ENCODE peak calls at places on chromosomes 2 and 18, in nine cellular contexts. N, J, V, X, I, O, F, U and Z are unnamed samples.

GRCh38 chr18:59686260-59686659 is 11.0 kb downstream of the CCBE1 start:
- DNase-seq in J (no peak), V (no peak), X (no peak), F (no peak), N (no peak), O (no peak), I (no peak), U (no peak), Z (no peak)

GRCh38 chr18:25181993-25182392 is 170.0 kb downstream of the ZNF521 start:
- DNase-seq in U (no peak), F (no peak), I (no peak), X (no peak), J (no peak), N (no peak), V (no peak), O (no peak), Z (no peak)

GRCh38 chr2:69588945-69589344 is 54.6 kb downstream of the AAK1 start:
- DNase-seq in X (no peak), V (no peak), O (no peak), N (peak), F (no peak), J (no peak), I (no peak), U (no peak), Z (no peak)

GRCh38 chr2:181304011-181304844 is 153.0 kb upstream of the ITGA4 start:
- DNase-seq in N (no peak), X (no peak), V (no peak), F (no peak), O (no peak), I (no peak), J (no peak), U (no peak), Z (peak)

GRCh38 chr18:555705-556402 is 24.3 kb upstream of the CETN1 start:
- DNase-seq in V (no peak), N (no peak), X (no peak), J (no peak), F (no peak), I (no peak), O (no peak), U (no peak), Z (no peak)

GRCh38 chr2:24926220-24926601 is 6.2 kb upstream of the ADCY3 start:
- DNase-seq in I (no peak), U (no peak), V (no peak), O (no peak), J (no peak), F (no peak), N (no peak), X (no peak), Z (no peak)

GRCh38 chr2:224838335-224838734 is 122.2 kb upstream of the CCDC195 start:
- DNase-seq in V (no peak), O (no peak), F (no peak), X (no peak), U (no peak), J (no peak), N (no peak), I (no peak), Z (no peak)

GRCh38 chr2:239729681-239730566 is 295.2 kb downstream of the NDUFA10 start:
- DNase-seq in I (no peak), U (no peak), V (no peak), N (no peak), X (no peak), F (no peak), O (no peak), J (no peak), Z (no peak)

GRCh38 chr18:2406544-2406943 is 164.8 kb downstream of the METTL4 start:
- DNase-seq in J (no peak), F (no peak), O (no peak), X (no peak), U (no peak), N (no peak), I (no peak), V (no peak), Z (no peak)

GRCh38 chr2:41414486-41415230 is 633.2 kb upstream of the PKDCC start:
- DNase-seq in I (peak), X (no peak), V (peak), J (peak), F (no peak), N (peak), U (peak), O (peak), Z (peak)

GRCh38 chr2:66691199-66691975 is 256.5 kb downstream of the MEIS1 start:
- DNase-seq in X (no peak), J (no peak), I (no peak), V (peak), N (no peak), F (no peak), U (no peak), O (no peak), Z (no peak)

GRCh38 chr18:68916734-68917133 is 118.9 kb downstream of the CCDC102B start:
- DNase-seq in F (peak), X (peak), I (no peak), J (no peak), O (no peak), V (no peak), U (no peak), N (peak), Z (no peak)

GRCh38 chr2:46283693-46284092 is 13.5 kb upstream of the EPAS1 start:
- DNase-seq in N (no peak), V (no peak), X (no peak), J (no peak), U (no peak), I (no peak), F (no peak), O (no peak), Z (no peak)

GRCh38 chr2:46284260-46284659 is 12.9 kb upstream of the EPAS1 start:
- DNase-seq in U (no peak), X (no peak), F (no peak), V (no peak), J (no peak), I (no peak), O (no peak), N (no peak), Z (no peak)

GRCh38 chr2:46281939-46282338 is 15.3 kb upstream of the EPAS1 start:
- DNase-seq in N (no peak), O (no peak), U (no peak), V (no peak), I (no peak), F (no peak), J (no peak), X (no peak), Z (no peak)

GRCh38 chr2:46286715-46287114 is 10.5 kb upstream of the EPAS1 start:
- DNase-seq in J (no peak), V (no peak), F (no peak), N (no peak), U (no peak), O (no peak), X (no peak), I (no peak), Z (no peak)

GRCh38 chr2:46284812-46285211 is 12.4 kb upstream of the EPAS1 start:
- DNase-seq in N (no peak), X (no peak), O (no peak), F (no peak), J (no peak), I (no peak), U (no peak), V (no peak), Z (no peak)
- TF ChIP-seq REST in N (no peak), X (no peak), O (no peak), F (no peak), J (no peak), I (no peak), U (no peak), V (no peak), Z (no peak)

GRCh38 chr18:10973579-10974260 is 175.6 kb downstream of the PIEZO2 start:
- DNase-seq in U (no peak), O (no peak), N (no peak), I (no peak), V (no peak), F (peak), X (no peak), J (peak), Z (no peak)
- TF ChIP-seq REST in U (no peak), O (no peak), N (no peak), I (no peak), V (no peak), F (no peak), X (no peak), J (no peak), Z (no peak)

GRCh38 chr18:8702668-8703067 is 2.7 kb upstream of the MTCL1 start:
- DNase-seq in X (no peak), U (no peak), V (no peak), F (no peak), I (no peak), N (no peak), O (no peak), J (no peak), Z (no peak)

GRCh38 chr18:8699948-8700347 is 5.4 kb upstream of the MTCL1 start:
- DNase-seq in X (no peak), I (no peak), N (no peak), J (no peak), O (no peak), V (no peak), F (no peak), U (no peak), Z (peak)

GRCh38 chr18:8703781-8704301 is 1.5 kb upstream of the MTCL1 start:
- DNase-seq in X (no peak), I (no peak), U (no peak), F (no peak), V (no peak), J (no peak), N (peak), O (no peak), Z (no peak)

GRCh38 chr18:8703181-8703638 is 2.1 kb upstream of the MTCL1 start:
- DNase-seq in I (no peak), U (no peak), F (no peak), X (no peak), J (no peak), O (no peak), N (no peak), V (peak), Z (no peak)

GRCh38 chr18:8701546-8702118 is 3.7 kb upstream of the MTCL1 start:
- DNase-seq in J (peak), U (no peak), N (peak), F (no peak), O (peak), V (no peak), I (no peak), X (no peak), Z (no peak)
- TF ChIP-seq REST in J (no peak), U (no peak), N (no peak), F (no peak), O (no peak), V (no peak), I (no peak), X (no peak), Z (no peak)

GRCh38 chr2:191907091-191907490 is 60.2 kb upstream of the CAVIN2 start:
- DNase-seq in I (peak), V (no peak), F (no peak), O (no peak), J (no peak), U (no peak), N (no peak), X (no peak), Z (no peak)

GRCh38 chr2:191913796-191914195 is 66.9 kb upstream of the CAVIN2 start:
- DNase-seq in N (no peak), V (no peak), I (no peak), X (no peak), O (no peak), J (no peak), U (no peak), F (no peak), Z (no peak)

GRCh38 chr2:191907545-191907944 is 60.7 kb upstream of the CAVIN2 start:
- DNase-seq in O (no peak), V (no peak), F (no peak), J (no peak), X (no peak), I (no peak), U (no peak), N (peak), Z (no peak)

GRCh38 chr2:191908874-191909273 is 62.0 kb upstream of the CAVIN2 start:
- DNase-seq in N (no peak), V (no peak), X (no peak), U (no peak), F (no peak), O (no peak), I (no peak), J (no peak), Z (no peak)

DNA sequence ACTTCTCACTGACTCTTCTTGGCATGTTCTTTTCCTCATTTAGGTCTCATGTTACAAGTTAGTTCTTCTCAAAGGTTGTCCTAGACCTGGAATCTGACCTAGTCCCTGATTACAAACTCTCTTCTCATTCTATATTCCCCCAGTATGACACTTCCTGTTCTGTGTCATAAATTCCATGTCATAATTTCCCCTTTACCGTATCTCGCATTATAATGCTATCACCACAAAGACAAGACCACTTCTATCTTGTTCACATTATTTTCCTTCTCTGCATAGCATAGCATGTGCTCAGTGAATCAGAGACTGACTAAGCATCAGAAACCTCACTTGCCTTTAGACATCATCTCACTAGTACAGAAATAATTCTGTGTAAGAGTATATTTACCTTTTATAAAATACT is 63.6 kb upstream of the CAVIN2 start:
- DNase-seq in N (no peak), F (no peak), X (no peak), V (no peak), O (no peak), U (no peak), I (no peak), J (no peak), Z (no peak)
- TF ChIP-seq REST in N (no peak), F (no peak), X (no peak), V (no peak), O (no peak), U (no peak), I (no peak), J (no peak), Z (no peak)

GRCh38 chr2:71402427-71402826 is 50.9 kb upstream of the DYSF start:
- DNase-seq in V (no peak), J (no peak), O (no peak), N (no peak), I (no peak), U (no peak), X (no peak), F (no peak), Z (no peak)
- TF ChIP-seq REST in V (no peak), J (no peak), O (no peak), N (no peak), I (no peak), U (no peak), X (no peak), F (no peak), Z (no peak)

DNA sequence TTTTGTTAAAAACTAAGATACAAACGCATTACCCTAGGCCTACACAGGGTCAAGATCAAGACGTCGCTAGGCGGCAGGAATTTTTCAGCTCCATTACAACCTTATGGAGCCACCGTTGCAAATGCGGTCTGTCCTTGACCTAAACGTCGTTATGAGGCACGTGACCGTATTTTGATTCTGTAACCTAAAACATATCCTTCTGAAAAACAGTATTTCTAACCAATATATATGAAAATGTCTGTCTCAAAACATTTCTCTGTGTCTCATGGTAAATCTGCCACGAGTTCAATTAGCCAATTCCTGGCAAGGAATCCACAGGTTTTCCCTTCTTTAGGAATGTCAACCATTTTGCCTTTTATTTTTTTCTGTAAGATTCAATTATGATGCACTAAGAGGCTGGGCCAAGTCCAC is 1.7 kb downstream of the RTN4 start:
- DNase-seq in X (peak), O (peak), N (peak), I (peak), U (no peak), V (peak), J (peak), F (no peak), Z (peak)
- TF ChIP-seq REST in X (no peak), O (no peak), N (peak), I (no peak), U (no peak), V (no peak), J (no peak), F (no peak), Z (no peak)

GRCh38 chr2:98821629-98822135 is 90.8 kb upstream of the MGAT4A start:
- DNase-seq in F (no peak), N (no peak), V (no peak), X (no peak), I (no peak), U (no peak), J (no peak), O (no peak), Z (no peak)
- TF ChIP-seq REST in F (no peak), N (no peak), V (no peak), X (no peak), I (no peak), U (no peak), J (no peak), O (no peak), Z (no peak)